ENCODE peak calls at places on chromosomes 3 and 15, in nine cellular contexts. One of them, this sample, is unnamed.

GRCh38 chr3:129621626-129622417 is 15.3 kb upstream of the PLXND1 start:
- DNase-seq in HAP-1: no peak
- DNase-seq in A549: no peak
- DNase-seq in MM.1S: no peak
- DNase-seq in psoas muscle: peak; percentile 47
- DNase-seq in heart right ventricle: no peak
- DNase-seq in mammary epithelial cell: no peak
- DNase-seq in endothelial cell of umbilical vein: peak; percentile 75
- DNase-seq in hepatocyte: no peak
- DNase-seq in this sample: no peak

GRCh38 chr15:84725001-84725491 is 9.1 kb upstream of the SEC11A start:
- DNase-seq in hepatocyte: no peak
- DNase-seq in A549: no peak
- DNase-seq in psoas muscle: no peak
- DNase-seq in HAP-1: no peak
- DNase-seq in heart right ventricle: peak; percentile 48
- DNase-seq in mammary epithelial cell: peak; percentile 41
- DNase-seq in MM.1S: peak; percentile 50
- DNase-seq in endothelial cell of umbilical vein: peak; percentile 52
- DNase-seq in this sample: peak; percentile 48

GRCh38 chr15:75905231-75905630 is 1.6 kb downstream of the FBXO22 start:
- DNase-seq in A549: no peak
- DNase-seq in MM.1S: no peak
- DNase-seq in psoas muscle: no peak
- DNase-seq in HAP-1: no peak
- DNase-seq in hepatocyte: no peak
- DNase-seq in mammary epithelial cell: no peak
- DNase-seq in endothelial cell of umbilical vein: no peak
- DNase-seq in heart right ventricle: no peak
- DNase-seq in this sample: no peak

GRCh38 chr3:125098929-125099328 is 43.1 kb upstream of the HEG1 start:
- DNase-seq in MM.1S: no peak
- DNase-seq in psoas muscle: no peak
- DNase-seq in hepatocyte: no peak
- DNase-seq in A549: no peak
- DNase-seq in heart right ventricle: no peak
- DNase-seq in HAP-1: no peak
- DNase-seq in mammary epithelial cell: no peak
- DNase-seq in endothelial cell of umbilical vein: no peak
- DNase-seq in this sample: peak; percentile 87

GRCh38 chr3:136787226-136787793 is 31.6 kb upstream of the SLC35G2 start:
- DNase-seq in MM.1S: peak; percentile 89
- DNase-seq in HAP-1: no peak
- DNase-seq in hepatocyte: no peak
- DNase-seq in mammary epithelial cell: no peak
- DNase-seq in psoas muscle: no peak
- DNase-seq in A549: no peak
- DNase-seq in heart right ventricle: peak; percentile 13
- DNase-seq in endothelial cell of umbilical vein: peak; percentile 50
- DNase-seq in this sample: peak; percentile 52

GRCh38 chr15:72782993-72783562 is 480 bp downstream of the ADPGK start:
- DNase-seq in HAP-1: no peak
- DNase-seq in heart right ventricle: peak; percentile 44
- DNase-seq in endothelial cell of umbilical vein: no peak
- DNase-seq in A549: no peak
- DNase-seq in hepatocyte: no peak
- DNase-seq in MM.1S: peak; percentile 74
- DNase-seq in psoas muscle: no peak
- DNase-seq in mammary epithelial cell: peak; percentile 41
- DNase-seq in this sample: peak; percentile 70

GRCh38 chr3:174216019-174216418 is 643.1 kb upstream of the NAALADL2 start:
- DNase-seq in mammary epithelial cell: no peak
- DNase-seq in psoas muscle: no peak
- DNase-seq in A549: no peak
- DNase-seq in MM.1S: no peak
- DNase-seq in HAP-1: no peak
- DNase-seq in heart right ventricle: no peak
- DNase-seq in endothelial cell of umbilical vein: no peak
- DNase-seq in hepatocyte: no peak
- DNase-seq in this sample: no peak

GRCh38 chr3:15542641-15543040 is 21.1 kb upstream of the COLQ start:
- DNase-seq in heart right ventricle: no peak
- DNase-seq in psoas muscle: no peak
- DNase-seq in A549: no peak
- DNase-seq in MM.1S: no peak
- DNase-seq in endothelial cell of umbilical vein: peak; percentile 53
- DNase-seq in mammary epithelial cell: no peak
- DNase-seq in hepatocyte: no peak
- DNase-seq in HAP-1: no peak
- DNase-seq in this sample: peak; percentile 9

GRCh38 chr3:177481329-177481728 is 284.0 kb upstream of the TBL1XR1 start:
- DNase-seq in A549: no peak
- DNase-seq in heart right ventricle: no peak
- DNase-seq in HAP-1: no peak
- DNase-seq in MM.1S: no peak
- DNase-seq in endothelial cell of umbilical vein: no peak
- DNase-seq in psoas muscle: no peak
- DNase-seq in mammary epithelial cell: no peak
- DNase-seq in hepatocyte: no peak
- DNase-seq in this sample: no peak

GRCh38 chr3:129228891-129229585 is 20.4 kb upstream of the COPG1 start:
- DNase-seq in psoas muscle: no peak
- DNase-seq in hepatocyte: no peak
- DNase-seq in mammary epithelial cell: peak; percentile 78
- DNase-seq in A549: peak; percentile 60
- DNase-seq in endothelial cell of umbilical vein: peak; percentile 53
- DNase-seq in heart right ventricle: no peak
- DNase-seq in HAP-1: no peak
- DNase-seq in MM.1S: no peak
- DNase-seq in this sample: peak; percentile 88

GRCh38 chr3:188241072-188241471 is 87.1 kb downstream of the LPP start:
- DNase-seq in mammary epithelial cell: no peak
- DNase-seq in A549: peak; percentile 55
- DNase-seq in HAP-1: no peak
- DNase-seq in heart right ventricle: no peak
- DNase-seq in hepatocyte: peak; percentile 50
- DNase-seq in endothelial cell of umbilical vein: no peak
- DNase-seq in MM.1S: no peak
- DNase-seq in psoas muscle: peak; percentile 89
- DNase-seq in this sample: no peak

GRCh38 chr3:45852828-45853227 is 10.9 kb upstream of the LZTFL1 start:
- DNase-seq in A549: no peak
- DNase-seq in endothelial cell of umbilical vein: no peak
- DNase-seq in MM.1S: peak; percentile 92
- DNase-seq in hepatocyte: no peak
- DNase-seq in heart right ventricle: no peak
- DNase-seq in mammary epithelial cell: no peak
- DNase-seq in psoas muscle: no peak
- DNase-seq in HAP-1: no peak
- DNase-seq in this sample: no peak

GRCh38 chr15:59168536-59168935 is 38.1 kb upstream of the LDHAL6B start:
- DNase-seq in hepatocyte: no peak
- DNase-seq in psoas muscle: no peak
- DNase-seq in heart right ventricle: no peak
- DNase-seq in mammary epithelial cell: peak; percentile 41
- DNase-seq in endothelial cell of umbilical vein: peak; percentile 50
- DNase-seq in A549: no peak
- DNase-seq in HAP-1: no peak
- DNase-seq in MM.1S: no peak
- DNase-seq in this sample: peak; percentile 67

GRCh38 chr3:10447527-10448260 is 57.7 kb downstream of the ATP2B2 start:
- DNase-seq in HAP-1: no peak
- DNase-seq in heart right ventricle: no peak
- DNase-seq in endothelial cell of umbilical vein: no peak
- DNase-seq in hepatocyte: no peak
- DNase-seq in psoas muscle: peak; percentile 78
- DNase-seq in A549: no peak
- DNase-seq in MM.1S: no peak
- DNase-seq in mammary epithelial cell: no peak
- DNase-seq in this sample: no peak

GRCh38 chr15:68375716-68376220 is 56.2 kb downstream of the ITGA11 start:
- DNase-seq in A549: no peak
- DNase-seq in HAP-1: peak; percentile 4
- DNase-seq in mammary epithelial cell: no peak
- DNase-seq in heart right ventricle: no peak
- DNase-seq in hepatocyte: no peak
- DNase-seq in MM.1S: no peak
- DNase-seq in endothelial cell of umbilical vein: no peak
- DNase-seq in psoas muscle: no peak
- DNase-seq in this sample: no peak

GRCh38 chr3:31157893-31158620 is 263.6 kb upstream of the GADL1 start:
- DNase-seq in heart right ventricle: no peak
- DNase-seq in psoas muscle: no peak
- DNase-seq in hepatocyte: no peak
- DNase-seq in HAP-1: peak; percentile 62
- DNase-seq in A549: no peak
- DNase-seq in MM.1S: no peak
- DNase-seq in endothelial cell of umbilical vein: no peak
- DNase-seq in mammary epithelial cell: no peak
- DNase-seq in this sample: peak; percentile 35

GRCh38 chr3:4977889-4978258 is 1.4 kb upstream of the BHLHE40 start:
- DNase-seq in A549: no peak
- DNase-seq in HAP-1: no peak
- DNase-seq in hepatocyte: no peak
- DNase-seq in heart right ventricle: no peak
- DNase-seq in psoas muscle: no peak
- DNase-seq in endothelial cell of umbilical vein: no peak
- DNase-seq in mammary epithelial cell: no peak
- DNase-seq in MM.1S: no peak
- DNase-seq in this sample: no peak

GRCh38 chr3:126266291-126266840 is 86.0 kb upstream of the ALDH1L1 start:
- DNase-seq in mammary epithelial cell: no peak
- DNase-seq in A549: peak; percentile 11
- DNase-seq in hepatocyte: peak; percentile 25
- DNase-seq in endothelial cell of umbilical vein: no peak
- DNase-seq in psoas muscle: peak; percentile 94
- DNase-seq in heart right ventricle: peak; percentile 51
- DNase-seq in MM.1S: no peak
- DNase-seq in HAP-1: peak; percentile 65
- DNase-seq in this sample: peak; percentile 45

GRCh38 chr3:190092250-190092649 is 28.4 kb downstream of the P3H2 start:
- DNase-seq in endothelial cell of umbilical vein: peak; percentile 78
- DNase-seq in psoas muscle: no peak
- DNase-seq in heart right ventricle: no peak
- DNase-seq in mammary epithelial cell: peak; percentile 60
- DNase-seq in A549: no peak
- DNase-seq in hepatocyte: peak; percentile 19
- DNase-seq in HAP-1: no peak
- DNase-seq in MM.1S: no peak
- DNase-seq in this sample: peak; percentile 76

GRCh38 chr15:74958908-74959642 is 2.5 kb upstream of the RPP25 start:
- DNase-seq in heart right ventricle: no peak
- DNase-seq in MM.1S: no peak
- DNase-seq in hepatocyte: no peak
- DNase-seq in A549: no peak
- DNase-seq in HAP-1: peak; percentile 74
- DNase-seq in endothelial cell of umbilical vein: no peak
- DNase-seq in mammary epithelial cell: no peak
- DNase-seq in psoas muscle: no peak
- DNase-seq in this sample: no peak

GRCh38 chr3:126118591-126118990 is 34.7 kb upstream of the SLC41A3 start:
- DNase-seq in endothelial cell of umbilical vein: no peak
- DNase-seq in MM.1S: no peak
- DNase-seq in HAP-1: no peak
- DNase-seq in psoas muscle: peak; percentile 22
- DNase-seq in hepatocyte: no peak
- DNase-seq in heart right ventricle: no peak
- DNase-seq in A549: no peak
- DNase-seq in mammary epithelial cell: no peak
- DNase-seq in this sample: no peak

GRCh38 chr3:13852638-13853009 is 27.2 kb downstream of the WNT7A start:
- DNase-seq in A549: no peak
- DNase-seq in heart right ventricle: no peak
- DNase-seq in endothelial cell of umbilical vein: no peak
- DNase-seq in HAP-1: no peak
- DNase-seq in mammary epithelial cell: peak; percentile 72
- DNase-seq in MM.1S: no peak
- DNase-seq in psoas muscle: no peak
- DNase-seq in hepatocyte: no peak
- DNase-seq in this sample: peak; percentile 9
- H3K4me1 ChIP-seq in A549: no peaks in the 10 kb centered on the region
- H3K4me1 ChIP-seq in heart right ventricle: no peaks in the 10 kb centered on the region
- H3K4me1 ChIP-seq in endothelial cell of umbilical vein: no peaks in the 10 kb centered on the region
- H3K4me1 ChIP-seq in HAP-1: no peaks in the 10 kb centered on the region
- H3K4me1 ChIP-seq in mammary epithelial cell: peaks cover 77% of the 10 kb centered on the region
- H3K4me1 ChIP-seq in MM.1S: no peaks in the 10 kb centered on the region
- H3K4me1 ChIP-seq in psoas muscle: no peaks in the 10 kb centered on the region
- H3K4me1 ChIP-seq in hepatocyte: no peaks in the 10 kb centered on the region
- H3K4me1 ChIP-seq in this sample: no peaks in the 10 kb centered on the region

DNA sequence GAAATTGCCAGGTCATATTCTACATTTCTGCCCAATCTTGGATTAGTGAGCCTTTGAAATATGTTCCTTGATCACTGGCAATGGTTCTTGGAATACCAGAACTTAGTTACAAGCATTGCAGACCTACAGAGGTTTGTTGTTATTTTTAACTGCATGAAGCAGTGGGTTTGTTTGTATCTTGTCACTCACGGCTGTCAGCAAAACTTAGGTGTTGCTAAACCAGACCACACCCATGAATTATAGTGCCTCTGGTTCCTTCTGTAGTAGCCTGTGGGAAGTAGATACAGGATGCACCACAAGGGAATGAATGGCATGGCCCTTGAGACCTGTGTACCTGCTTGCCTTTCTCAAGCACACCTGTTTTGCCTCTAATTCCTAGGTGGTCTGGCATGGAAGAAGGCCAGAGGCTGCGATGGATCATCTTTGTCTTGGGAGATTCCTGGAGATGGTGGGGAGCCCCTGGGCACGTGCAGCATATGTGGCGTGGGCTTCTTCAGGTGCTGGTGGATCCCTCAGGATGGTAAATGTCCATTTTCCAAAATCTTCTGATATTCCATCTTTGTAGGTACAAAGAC is 138.8 kb downstream of the SNRPN start:
- DNase-seq in hepatocyte: no peak
- DNase-seq in HAP-1: no peak
- DNase-seq in heart right ventricle: no peak
- DNase-seq in endothelial cell of umbilical vein: no peak
- DNase-seq in mammary epithelial cell: no peak
- DNase-seq in A549: no peak
- DNase-seq in psoas muscle: no peak
- DNase-seq in MM.1S: no peak
- DNase-seq in this sample: no peak
- H3K9me3 ChIP-seq in hepatocyte: peaks cover 3% of the 10 kb centered on the region
- H3K9me3 ChIP-seq in HAP-1: no peaks in the 10 kb centered on the region
- H3K9me3 ChIP-seq in heart right ventricle: peaks cover 7% of the 10 kb centered on the region
- H3K9me3 ChIP-seq in endothelial cell of umbilical vein: no peaks in the 10 kb centered on the region
- H3K9me3 ChIP-seq in mammary epithelial cell: peaks cover 49% of the 10 kb centered on the region
- H3K9me3 ChIP-seq in A549: no peaks in the 10 kb centered on the region
- H3K9me3 ChIP-seq in psoas muscle: peaks cover 66% of the 10 kb centered on the region
- H3K9me3 ChIP-seq in MM.1S: no peaks in the 10 kb centered on the region
- H3K9me3 ChIP-seq in this sample: no peaks in the 10 kb centered on the region

GRCh38 chr15:26686547-26687187 is 86.2 kb downstream of the GABRB3 start:
- DNase-seq in heart right ventricle: no peak
- DNase-seq in psoas muscle: no peak
- DNase-seq in mammary epithelial cell: no peak
- DNase-seq in MM.1S: no peak
- DNase-seq in HAP-1: no peak
- DNase-seq in hepatocyte: no peak
- DNase-seq in A549: no peak
- DNase-seq in endothelial cell of umbilical vein: no peak
- DNase-seq in this sample: no peak
- H3K4me1 ChIP-seq in heart right ventricle: no peaks in the 10 kb centered on the region
- H3K4me1 ChIP-seq in psoas muscle: no peaks in the 10 kb centered on the region
- H3K4me1 ChIP-seq in mammary epithelial cell: no peaks in the 10 kb centered on the region
- H3K4me1 ChIP-seq in MM.1S: no peaks in the 10 kb centered on the region
- H3K4me1 ChIP-seq in HAP-1: peaks cover 23% of the 10 kb centered on the region
- H3K4me1 ChIP-seq in hepatocyte: no peaks in the 10 kb centered on the region
- H3K4me1 ChIP-seq in A549: peaks cover 17% of the 10 kb centered on the region
- H3K4me1 ChIP-seq in endothelial cell of umbilical vein: no peaks in the 10 kb centered on the region
- H3K4me1 ChIP-seq in this sample: no peaks in the 10 kb centered on the region

GRCh38 chr15:49760749-49761148 is 139.9 kb downstream of the DTWD1 start:
- DNase-seq in HAP-1: no peak
- DNase-seq in psoas muscle: no peak
- DNase-seq in hepatocyte: no peak
- DNase-seq in mammary epithelial cell: no peak
- DNase-seq in A549: no peak
- DNase-seq in endothelial cell of umbilical vein: no peak
- DNase-seq in heart right ventricle: no peak
- DNase-seq in MM.1S: no peak
- DNase-seq in this sample: peak; percentile 10
- H3K9me3 ChIP-seq in HAP-1: peaks cover 10% of the 10 kb centered on the region
- H3K9me3 ChIP-seq in psoas muscle: peaks cover 33% of the 10 kb centered on the region
- H3K9me3 ChIP-seq in hepatocyte: peaks cover 12% of the 10 kb centered on the region
- H3K9me3 ChIP-seq in mammary epithelial cell: peaks cover 6% of the 10 kb centered on the region
- H3K9me3 ChIP-seq in A549: peaks cover 10% of the 10 kb centered on the region
- H3K9me3 ChIP-seq in endothelial cell of umbilical vein: no peaks in the 10 kb centered on the region
- H3K9me3 ChIP-seq in heart right ventricle: no peaks in the 10 kb centered on the region
- H3K9me3 ChIP-seq in MM.1S: no peaks in the 10 kb centered on the region
- H3K9me3 ChIP-seq in this sample: peaks cover 9% of the 10 kb centered on the region

This sample was measured in GM23248.